ENCODE peak calls at places on chromosomes 5 and 9, in seven cellular contexts. One of them, this sample, is unnamed.

GRCh38 chr9:89052470-89053097 is 61.3 kb downstream of the S1PR3 start:
- DNase-seq in stimulated activated CD4-positive, alpha-beta T cell treated with anti-CD3 and anti-CD28 coated beads, Interleukin-12 subunit alpha, Interleukin-12 subunit beta, amount 100 ng/mL, for 48 hours: no peak
- DNase-seq in stimulated activated CD8-positive, alpha-beta memory T cell treated with anti-CD3 and anti-CD28 coated beads, Interleukin-7, amount 100 ng/mL, for 24 hours: no peak
- DNase-seq in A172: no peak
- DNase-seq in sciatic nerve: no peak
- DNase-seq in MV-4-11: no peak
- DNase-seq in EL: no peak
- DNase-seq in this sample: no peak

GRCh38 chr5:169954786-169955185 is 25.5 kb downstream of the INSYN2B start:
- DNase-seq in stimulated activated CD4-positive, alpha-beta T cell treated with anti-CD3 and anti-CD28 coated beads, Interleukin-12 subunit alpha, Interleukin-12 subunit beta, amount 100 ng/mL, for 48 hours: no peak
- DNase-seq in stimulated activated CD8-positive, alpha-beta memory T cell treated with anti-CD3 and anti-CD28 coated beads, Interleukin-7, amount 100 ng/mL, for 24 hours: no peak
- DNase-seq in A172: no peak
- DNase-seq in sciatic nerve: no peak
- DNase-seq in MV-4-11: no peak
- DNase-seq in EL: no peak
- DNase-seq in this sample: no peak

GRCh38 chr5:10140195-10140973 is 109.3 kb downstream of the ATPSCKMT start:
- DNase-seq in stimulated activated CD4-positive, alpha-beta T cell treated with anti-CD3 and anti-CD28 coated beads, Interleukin-12 subunit alpha, Interleukin-12 subunit beta, amount 100 ng/mL, for 48 hours: no peak
- DNase-seq in stimulated activated CD8-positive, alpha-beta memory T cell treated with anti-CD3 and anti-CD28 coated beads, Interleukin-7, amount 100 ng/mL, for 24 hours: no peak
- DNase-seq in A172: peak
- DNase-seq in sciatic nerve: no peak
- DNase-seq in MV-4-11: no peak
- DNase-seq in EL: peak
- DNase-seq in this sample: no peak

GRCh38 chr9:106892632-106893031 is 29.7 kb downstream of the ZNF462 start:
- DNase-seq in stimulated activated CD4-positive, alpha-beta T cell treated with anti-CD3 and anti-CD28 coated beads, Interleukin-12 subunit alpha, Interleukin-12 subunit beta, amount 100 ng/mL, for 48 hours: no peak
- DNase-seq in stimulated activated CD8-positive, alpha-beta memory T cell treated with anti-CD3 and anti-CD28 coated beads, Interleukin-7, amount 100 ng/mL, for 24 hours: no peak
- DNase-seq in A172: peak
- DNase-seq in sciatic nerve: no peak
- DNase-seq in MV-4-11: no peak
- DNase-seq in EL: peak
- DNase-seq in this sample: no peak

GRCh38 chr5:7518947-7519560 is 123.1 kb downstream of the ADCY2 start:
- DNase-seq in stimulated activated CD4-positive, alpha-beta T cell treated with anti-CD3 and anti-CD28 coated beads, Interleukin-12 subunit alpha, Interleukin-12 subunit beta, amount 100 ng/mL, for 48 hours: no peak
- DNase-seq in stimulated activated CD8-positive, alpha-beta memory T cell treated with anti-CD3 and anti-CD28 coated beads, Interleukin-7, amount 100 ng/mL, for 24 hours: no peak
- DNase-seq in A172: no peak
- DNase-seq in sciatic nerve: no peak
- DNase-seq in MV-4-11: no peak
- DNase-seq in EL: no peak
- DNase-seq in this sample: no peak

GRCh38 chr5:61498121-61498520 is 166.1 kb downstream of the ZSWIM6 start:
- DNase-seq in stimulated activated CD4-positive, alpha-beta T cell treated with anti-CD3 and anti-CD28 coated beads, Interleukin-12 subunit alpha, Interleukin-12 subunit beta, amount 100 ng/mL, for 48 hours: no peak
- DNase-seq in stimulated activated CD8-positive, alpha-beta memory T cell treated with anti-CD3 and anti-CD28 coated beads, Interleukin-7, amount 100 ng/mL, for 24 hours: no peak
- DNase-seq in A172: no peak
- DNase-seq in sciatic nerve: no peak
- DNase-seq in MV-4-11: no peak
- DNase-seq in EL: no peak
- DNase-seq in this sample: no peak

GRCh38 chr5:156949424-156949823 is 13.6 kb downstream of the TIMD4 start:
- DNase-seq in stimulated activated CD4-positive, alpha-beta T cell treated with anti-CD3 and anti-CD28 coated beads, Interleukin-12 subunit alpha, Interleukin-12 subunit beta, amount 100 ng/mL, for 48 hours: no peak
- DNase-seq in stimulated activated CD8-positive, alpha-beta memory T cell treated with anti-CD3 and anti-CD28 coated beads, Interleukin-7, amount 100 ng/mL, for 24 hours: no peak
- DNase-seq in A172: no peak
- DNase-seq in sciatic nerve: no peak
- DNase-seq in MV-4-11: no peak
- DNase-seq in EL: no peak
- DNase-seq in this sample: no peak

GRCh38 chr5:142881727-142882126 is 111.5 kb downstream of the ARHGAP26 start:
- DNase-seq in stimulated activated CD4-positive, alpha-beta T cell treated with anti-CD3 and anti-CD28 coated beads, Interleukin-12 subunit alpha, Interleukin-12 subunit beta, amount 100 ng/mL, for 48 hours: no peak
- DNase-seq in stimulated activated CD8-positive, alpha-beta memory T cell treated with anti-CD3 and anti-CD28 coated beads, Interleukin-7, amount 100 ng/mL, for 24 hours: no peak
- DNase-seq in A172: no peak
- DNase-seq in sciatic nerve: no peak
- DNase-seq in MV-4-11: no peak
- DNase-seq in EL: no peak
- DNase-seq in this sample: no peak

GRCh38 chr5:144582046-144582445 is 411.4 kb downstream of the KCTD16 start:
- DNase-seq in stimulated activated CD4-positive, alpha-beta T cell treated with anti-CD3 and anti-CD28 coated beads, Interleukin-12 subunit alpha, Interleukin-12 subunit beta, amount 100 ng/mL, for 48 hours: no peak
- DNase-seq in stimulated activated CD8-positive, alpha-beta memory T cell treated with anti-CD3 and anti-CD28 coated beads, Interleukin-7, amount 100 ng/mL, for 24 hours: no peak
- DNase-seq in A172: no peak
- DNase-seq in sciatic nerve: no peak
- DNase-seq in MV-4-11: no peak
- DNase-seq in EL: no peak
- DNase-seq in this sample: no peak

GRCh38 chr9:86287013-86287412 is 4.7 kb upstream of the ISCA1 start:
- DNase-seq in stimulated activated CD4-positive, alpha-beta T cell treated with anti-CD3 and anti-CD28 coated beads, Interleukin-12 subunit alpha, Interleukin-12 subunit beta, amount 100 ng/mL, for 48 hours: no peak
- DNase-seq in stimulated activated CD8-positive, alpha-beta memory T cell treated with anti-CD3 and anti-CD28 coated beads, Interleukin-7, amount 100 ng/mL, for 24 hours: no peak
- DNase-seq in A172: peak
- DNase-seq in sciatic nerve: no peak
- DNase-seq in MV-4-11: peak
- DNase-seq in EL: peak
- DNase-seq in this sample: no peak

GRCh38 chr5:144428326-144428725 is 257.7 kb downstream of the KCTD16 start:
- DNase-seq in stimulated activated CD4-positive, alpha-beta T cell treated with anti-CD3 and anti-CD28 coated beads, Interleukin-12 subunit alpha, Interleukin-12 subunit beta, amount 100 ng/mL, for 48 hours: no peak
- DNase-seq in stimulated activated CD8-positive, alpha-beta memory T cell treated with anti-CD3 and anti-CD28 coated beads, Interleukin-7, amount 100 ng/mL, for 24 hours: no peak
- DNase-seq in A172: peak
- DNase-seq in sciatic nerve: no peak
- DNase-seq in MV-4-11: no peak
- DNase-seq in EL: no peak
- DNase-seq in this sample: no peak

GRCh38 chr5:74232281-74232680 is 408.2 kb downstream of the ENC1 start:
- DNase-seq in stimulated activated CD4-positive, alpha-beta T cell treated with anti-CD3 and anti-CD28 coated beads, Interleukin-12 subunit alpha, Interleukin-12 subunit beta, amount 100 ng/mL, for 48 hours: peak
- DNase-seq in stimulated activated CD8-positive, alpha-beta memory T cell treated with anti-CD3 and anti-CD28 coated beads, Interleukin-7, amount 100 ng/mL, for 24 hours: no peak
- DNase-seq in A172: peak
- DNase-seq in sciatic nerve: no peak
- DNase-seq in MV-4-11: no peak
- DNase-seq in EL: peak
- DNase-seq in this sample: no peak

GRCh38 chr5:67350185-67350584 is 153.6 kb upstream of the CD180 start:
- DNase-seq in stimulated activated CD4-positive, alpha-beta T cell treated with anti-CD3 and anti-CD28 coated beads, Interleukin-12 subunit alpha, Interleukin-12 subunit beta, amount 100 ng/mL, for 48 hours: no peak
- DNase-seq in stimulated activated CD8-positive, alpha-beta memory T cell treated with anti-CD3 and anti-CD28 coated beads, Interleukin-7, amount 100 ng/mL, for 24 hours: no peak
- DNase-seq in A172: no peak
- DNase-seq in sciatic nerve: no peak
- DNase-seq in MV-4-11: no peak
- DNase-seq in EL: no peak
- DNase-seq in this sample: no peak

GRCh38 chr5:1468247-1468612 is 23.0 kb upstream of the SLC6A3 start:
- DNase-seq in stimulated activated CD4-positive, alpha-beta T cell treated with anti-CD3 and anti-CD28 coated beads, Interleukin-12 subunit alpha, Interleukin-12 subunit beta, amount 100 ng/mL, for 48 hours: no peak
- DNase-seq in stimulated activated CD8-positive, alpha-beta memory T cell treated with anti-CD3 and anti-CD28 coated beads, Interleukin-7, amount 100 ng/mL, for 24 hours: no peak
- DNase-seq in A172: no peak
- DNase-seq in sciatic nerve: no peak
- DNase-seq in MV-4-11: no peak
- DNase-seq in EL: no peak
- DNase-seq in this sample: no peak

GRCh38 chr5:9437741-9438240 is 108.1 kb downstream of the SEMA5A start:
- DNase-seq in stimulated activated CD4-positive, alpha-beta T cell treated with anti-CD3 and anti-CD28 coated beads, Interleukin-12 subunit alpha, Interleukin-12 subunit beta, amount 100 ng/mL, for 48 hours: no peak
- DNase-seq in stimulated activated CD8-positive, alpha-beta memory T cell treated with anti-CD3 and anti-CD28 coated beads, Interleukin-7, amount 100 ng/mL, for 24 hours: no peak
- DNase-seq in A172: peak
- DNase-seq in sciatic nerve: no peak
- DNase-seq in MV-4-11: peak
- DNase-seq in EL: peak
- DNase-seq in this sample: no peak